ENCODE peak calls at places on chromosomes 13 and 19, in six cellular contexts. F, S, B, T, D and K are unnamed samples.

GRCh38 chr13:20658451-20658850 is 45.0 kb upstream of the IL17D start:
- DNase-seq in F (no peak), S (no peak), B (no peak), T (no peak), D (no peak), K (no peak)

GRCh38 chr19:19120308-19121156 is 17.7 kb downstream of the TMEM161A start:
- DNase-seq in F (peak), S (peak), B (peak), T (peak), D (peak), K (no peak)

GRCh38 chr13:106182404-106182803 is 353.1 kb downstream of the EFNB2 start:
- DNase-seq in F (no peak), S (peak), B (no peak), T (peak), D (no peak), K (no peak)

GRCh38 chr13:112756511-112756966 is 66.7 kb downstream of the ATP11A start:
- DNase-seq in F (no peak), S (no peak), B (no peak), T (no peak), D (no peak), K (no peak)

GRCh38 chr13:112545866-112546265 is 42.1 kb downstream of the TUBGCP3 start:
- DNase-seq in F (no peak), S (peak), B (no peak), T (no peak), D (no peak), K (no peak)

GRCh38 chr19:33303791-33304759 is 1.7 kb upstream of the CEBPA start:
- DNase-seq in F (no peak), S (no peak), B (peak), T (no peak), D (peak), K (no peak)

GRCh38 chr19:33376423-33376822 is 2.9 kb downstream of the CEBPG start:
- DNase-seq in F (peak), S (peak), B (peak), T (no peak), D (peak), K (no peak)

GRCh38 chr13:100208596-100208995 is 119.7 kb downstream of the PCCA start:
- DNase-seq in F (no peak), S (no peak), B (no peak), T (no peak), D (no peak), K (no peak)

GRCh38 chr13:80668452-80668851 is 327.5 kb upstream of the SPRY2 start:
- DNase-seq in F (no peak), S (no peak), B (no peak), T (no peak), D (no peak), K (no peak)

GRCh38 chr19:43738780-43739211 is 16.0 kb downstream of the SMG9 start:
- DNase-seq in F (no peak), S (no peak), B (peak), T (no peak), D (no peak), K (peak)

GRCh38 chr13:40494513-40494912 is 171.9 kb downstream of the FOXO1 start:
- DNase-seq in F (no peak), S (no peak), B (no peak), T (no peak), D (no peak), K (peak)

GRCh38 chr19:52665529-52665928 is 27.4 kb upstream of the ZNF83 start:
- DNase-seq in F (no peak), S (peak), B (no peak), T (no peak), D (no peak), K (no peak)

GRCh38 chr19:41214161-41214560 is 4.9 kb upstream of the AXL start:
- DNase-seq in F (no peak), S (no peak), B (no peak), T (no peak), D (no peak), K (no peak)

GRCh38 chr13:78317030-78317429 is 286.3 kb downstream of the POU4F1 start:
- DNase-seq in F (no peak), S (no peak), B (no peak), T (no peak), D (no peak), K (no peak)

GRCh38 chr19:3458229-3458555 is 22.1 kb downstream of the SMIM24 start:
- DNase-seq in F (no peak), S (peak), B (no peak), T (no peak), D (no peak), K (no peak)

GRCh38 chr13:78323040-78323439 is 280.3 kb downstream of the POU4F1 start:
- DNase-seq in F (no peak), S (no peak), B (no peak), T (no peak), D (no peak), K (no peak)

GRCh38 chr19:2969104-2969504 is 8.3 kb upstream of the TLE6 start:
- DNase-seq in F (no peak), S (no peak), B (no peak), T (peak), D (peak), K (no peak)

GRCh38 chr13:67742478-67742877 is 512.3 kb upstream of the PCDH9 start:
- DNase-seq in F (no peak), S (no peak), B (no peak), T (no peak), D (no peak), K (no peak)

GRCh38 chr13:113946409-113947181 is 27.3 kb downstream of the C13orf46 start:
- DNase-seq in F (peak), S (no peak), B (no peak), T (no peak), D (no peak), K (no peak)

GRCh38 chr13:29362849-29363604 is 232.5 kb downstream of the SLC7A1 start:
- DNase-seq in F (peak), S (peak), B (peak), T (peak), D (peak), K (peak)

GRCh38 chr13:52104624-52105023 is 24.2 kb downstream of the NEK5 start:
- DNase-seq in F (no peak), S (no peak), B (no peak), T (no peak), D (no peak), K (no peak)

GRCh38 chr19:18351544-18351943 is 11.1 kb downstream of the PGPEP1 start:
- DNase-seq in F (no peak), S (no peak), B (no peak), T (no peak), D (no peak), K (no peak)

GRCh38 chr13:79625517-79625916 is 144.6 kb downstream of the NDFIP2 start:
- DNase-seq in F (no peak), S (no peak), B (no peak), T (no peak), D (no peak), K (no peak)

GRCh38 chr13:79628463-79628862 is 147.5 kb downstream of the NDFIP2 start:
- DNase-seq in F (no peak), S (no peak), B (no peak), T (no peak), D (no peak), K (no peak)

GRCh38 chr13:79626924-79627323 is 146.0 kb downstream of the NDFIP2 start:
- DNase-seq in F (no peak), S (no peak), B (no peak), T (no peak), D (no peak), K (no peak)

GRCh38 chr13:79637086-79637763 is 156.3 kb downstream of the NDFIP2 start:
- DNase-seq in F (peak), S (no peak), B (no peak), T (no peak), D (peak), K (no peak)

GRCh38 chr13:79631260-79631659 is 150.3 kb downstream of the NDFIP2 start:
- DNase-seq in F (no peak), S (peak), B (peak), T (no peak), D (no peak), K (no peak)
- H3K27ac ChIP-seq in F (no peak), S (no peak), B (no peak), T (no peak), D (no peak), K (no peak)

DNA sequence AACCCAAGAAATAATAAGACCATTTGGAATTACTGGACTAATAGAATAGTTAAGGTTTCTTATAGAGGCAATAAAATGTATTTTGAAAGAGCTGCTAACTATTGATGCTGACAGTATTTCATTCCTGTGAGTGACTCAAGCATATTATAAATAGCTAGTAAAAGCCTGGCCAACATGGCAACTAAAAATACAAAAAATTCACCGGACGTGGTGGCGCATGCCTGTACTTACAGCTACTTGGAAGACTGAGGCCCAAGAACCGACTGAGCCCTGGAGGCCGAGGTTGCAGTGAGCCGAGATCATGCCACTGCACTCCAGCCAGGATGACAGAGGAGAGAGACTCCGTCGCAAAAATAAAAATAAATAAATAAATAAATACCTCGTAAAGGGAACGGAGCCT is 5.4 kb upstream of the ICAM3 start:
- DNase-seq in F (no peak), S (peak), B (no peak), T (no peak), D (no peak), K (no peak)
- H3K27ac ChIP-seq in F (no peak), S (no peak), B (no peak), T (no peak), D (no peak), K (no peak)

GRCh38 chr13:23612182-23612581 is 42.0 kb downstream of the TNFRSF19 start:
- DNase-seq in F (no peak), S (no peak), B (no peak), T (no peak), D (no peak), K (no peak)

GRCh38 chr13:23610966-23611486 is 40.8 kb downstream of the TNFRSF19 start:
- DNase-seq in F (no peak), S (peak), B (no peak), T (no peak), D (no peak), K (no peak)

GRCh38 chr13:23609414-23610186 is 39.4 kb downstream of the TNFRSF19 start:
- DNase-seq in F (no peak), S (peak), B (no peak), T (no peak), D (peak), K (no peak)

GRCh38 chr13:23608704-23609413 is 38.6 kb downstream of the TNFRSF19 start:
- DNase-seq in F (peak), S (peak), B (no peak), T (no peak), D (peak), K (no peak)

DNA sequence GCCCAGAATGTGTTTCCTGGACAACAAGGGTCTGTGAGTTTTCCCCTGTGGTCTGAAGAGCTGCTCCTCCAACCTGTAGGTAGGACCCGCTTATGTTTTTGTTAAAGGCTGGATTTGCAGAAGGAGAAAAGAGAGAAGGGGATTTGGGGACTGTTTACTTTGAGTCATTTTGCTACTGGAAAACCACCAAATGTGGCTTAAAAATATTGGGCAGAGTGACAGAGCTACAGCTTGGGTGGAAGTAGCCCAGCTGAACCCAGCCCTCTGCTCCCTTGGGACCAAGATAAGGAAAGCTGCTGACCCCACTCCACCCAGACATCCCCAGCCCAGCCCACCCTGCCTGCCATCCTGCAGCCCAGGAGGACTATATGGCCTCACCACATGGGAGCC is 40.0 kb downstream of the TNFRSF19 start:
- DNase-seq in F (no peak), S (peak), B (no peak), T (no peak), D (no peak), K (no peak)
- H3K27ac ChIP-seq in F (no peak), S (peak), B (peak), T (no peak), D (peak), K (no peak)

DNA sequence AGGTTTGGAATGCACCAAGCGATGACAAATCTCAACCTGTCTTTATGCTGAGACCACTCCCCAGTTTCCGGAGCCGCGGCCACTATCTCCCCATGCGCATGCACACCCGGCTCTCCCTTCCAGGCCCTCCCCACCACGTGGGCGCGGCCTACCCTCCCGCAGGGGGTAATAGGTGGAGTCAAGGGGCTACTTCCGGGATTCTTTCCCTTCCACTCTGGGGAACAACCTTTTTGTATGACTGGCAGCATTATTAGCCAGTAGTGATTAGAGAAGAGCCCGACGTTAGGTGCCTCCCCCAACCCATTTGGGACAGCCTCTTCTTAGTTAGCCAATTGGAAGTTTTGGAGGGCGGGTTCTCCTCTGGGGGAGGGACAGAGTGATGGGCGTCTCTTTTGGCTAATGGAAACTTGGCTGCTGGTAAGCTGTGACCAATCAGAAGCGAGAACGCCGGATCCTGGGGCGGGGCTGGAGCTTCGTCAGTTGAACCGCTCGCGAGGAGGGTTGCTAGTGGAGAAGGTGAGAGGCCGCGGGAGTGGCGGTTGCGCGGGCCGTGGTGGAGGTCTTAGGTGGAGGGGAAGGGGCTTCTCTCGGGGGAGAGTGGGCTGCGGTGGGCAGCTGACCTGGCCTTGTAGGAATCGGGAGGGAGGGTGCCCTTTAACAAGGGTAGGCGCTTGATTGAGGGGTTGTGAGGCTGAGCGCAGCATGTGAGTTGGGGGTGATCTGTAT is at the start of gene CCDC61:
- DNase-seq in F (peak), S (peak), B (peak), T (peak), D (peak), K (peak)
- H3K27ac ChIP-seq in F (peak), S (peak), B (peak), T (peak), D (peak), K (peak)

DNA sequence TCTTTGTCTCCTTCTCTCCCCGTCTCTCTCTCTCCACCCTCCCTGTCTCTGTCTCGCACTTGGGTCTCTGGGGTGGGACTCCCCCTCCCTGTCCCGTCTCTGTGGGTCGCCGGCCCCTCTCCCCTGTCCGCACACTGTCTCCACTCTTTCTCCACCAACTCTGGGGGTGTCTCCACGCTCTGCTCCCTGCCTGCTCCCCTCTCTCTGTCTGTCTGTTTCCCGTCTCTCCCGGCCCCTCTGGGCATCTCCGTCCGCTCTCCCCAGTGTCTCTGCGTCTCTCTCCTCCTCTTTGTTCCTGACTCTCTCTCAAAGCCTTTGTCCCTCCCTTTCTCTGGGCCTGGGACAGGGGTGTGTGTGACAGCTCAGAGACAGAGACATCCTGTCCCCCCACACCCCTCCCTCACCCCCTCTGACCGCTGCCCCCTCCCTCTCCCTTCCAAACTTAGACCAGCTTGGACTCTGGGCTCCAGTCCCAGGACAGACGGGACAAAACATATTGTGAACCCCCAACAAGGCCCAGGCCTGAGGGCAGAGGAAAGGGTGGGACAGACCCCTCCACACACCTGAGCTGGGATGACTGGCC is 661 bp upstream of the SBK3 start:
- DNase-seq in F (no peak), S (no peak), B (no peak), T (no peak), D (no peak), K (no peak)
- H3K27ac ChIP-seq in F (no peak), S (no peak), B (peak), T (no peak), D (peak), K (no peak)

DNA sequence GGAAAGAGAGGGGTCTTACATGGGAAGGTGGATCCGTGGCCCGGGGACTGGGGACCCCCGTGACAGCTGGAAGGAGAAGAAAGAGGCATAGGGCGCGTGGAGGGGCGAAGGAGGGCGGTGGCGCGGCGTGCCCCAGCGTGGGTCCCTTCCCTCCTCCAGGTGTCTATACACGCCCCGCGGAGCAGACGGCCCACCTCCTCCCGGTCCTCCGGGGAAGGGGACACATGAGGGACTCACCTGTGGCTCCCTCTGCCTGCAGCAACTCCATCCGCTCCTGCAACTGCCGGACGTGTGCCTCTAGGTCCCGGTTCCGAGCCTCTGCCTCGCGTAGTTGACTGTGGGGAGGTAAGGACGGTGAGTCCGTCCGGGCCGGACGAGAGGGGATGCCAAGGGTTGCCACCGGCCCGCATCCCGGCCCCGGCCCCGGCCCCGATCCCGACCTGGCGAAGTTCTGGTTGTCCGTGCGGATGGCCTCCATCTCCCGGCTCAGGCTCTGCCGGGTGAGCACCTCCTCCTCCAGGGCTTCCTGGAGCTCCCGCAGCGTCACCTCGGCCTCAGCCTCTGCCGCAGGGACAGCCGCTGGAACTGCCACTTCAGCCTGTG is 2.4 kb upstream of the SIX5 start:
- DNase-seq in F (peak), S (no peak), B (no peak), T (no peak), D (peak), K (no peak)
- H3K27ac ChIP-seq in F (peak), S (no peak), B (peak), T (no peak), D (peak), K (peak)

DNA sequence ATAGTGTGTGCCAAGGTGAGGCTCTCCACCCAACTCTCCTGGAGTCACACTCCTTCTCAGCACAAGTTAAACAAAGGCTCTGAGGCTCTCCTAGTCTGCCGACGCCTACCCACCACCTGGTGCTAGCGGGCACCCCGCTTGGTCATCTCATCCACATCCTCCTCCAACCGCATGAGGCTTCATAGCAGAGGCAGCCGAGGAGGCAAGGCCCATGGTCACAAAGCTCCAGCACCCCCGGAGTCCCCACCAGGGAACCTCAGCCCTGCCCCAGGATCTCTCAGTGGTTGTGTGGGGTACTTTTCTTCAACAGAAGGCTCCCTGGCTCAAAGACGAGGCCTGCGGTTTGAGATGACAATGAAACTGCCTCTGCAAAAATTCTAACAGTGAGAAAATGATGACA is 43.0 kb downstream of the STK24 start:
- DNase-seq in F (no peak), S (no peak), B (no peak), T (no peak), D (no peak), K (no peak)
- H3K27ac ChIP-seq in F (no peak), S (no peak), B (no peak), T (no peak), D (no peak), K (no peak)